ENCODE peak calls at places on chromosome X, in nine cellular contexts. H, R, X, E, V, T, N, F and A are unnamed samples.

GRCh38 chrX:17038277-17038676 is 91.8 kb downstream of the REPS2 start:
- DNase-seq in F (no peak), N (no peak), V (no peak), R (no peak), X (no peak), H (no peak), E (no peak), T (no peak), A (no peak)

GRCh38 chrX:147958316-147958715 is 22.8 kb upstream of the FMR1NB start:
- DNase-seq in H (no peak), X (no peak), R (no peak), V (no peak), T (no peak), N (no peak), F (no peak), E (no peak), A (peak)

GRCh38 chrX:47619486-47620302 is at the start of gene SYN1:
- DNase-seq in V (peak), E (peak), R (peak), H (peak), T (peak), N (peak), F (peak), X (peak), A (peak)

GRCh38 chrX:133994576-133994975 is 9.2 kb upstream of the GPC3 start:
- DNase-seq in H (no peak), N (no peak), E (no peak), T (no peak), V (no peak), X (no peak), F (no peak), R (no peak), A (no peak)

GRCh38 chrX:49106296-49106695 is 17.2 kb downstream of the GPKOW start:
- DNase-seq in F (no peak), T (no peak), V (no peak), N (no peak), X (no peak), R (no peak), H (no peak), E (no peak), A (no peak)

GRCh38 chrX:18640686-18641085 is 31.2 kb downstream of the RS1 start:
- DNase-seq in X (no peak), E (no peak), H (no peak), F (no peak), V (no peak), T (no peak), N (no peak), R (no peak), A (no peak)

GRCh38 chrX:1244164-1245076 is 24.2 kb upstream of the CSF2RA start:
- DNase-seq in F (no peak), V (no peak), T (no peak), R (no peak), X (no peak), E (no peak), N (no peak), H (no peak), A (no peak)

GRCh38 chrX:114465689-114466088 is 118.2 kb upstream of the HTR2C start:
- DNase-seq in V (no peak), N (no peak), X (no peak), E (no peak), T (no peak), R (no peak), F (no peak), H (no peak), A (no peak)

GRCh38 chrX:38574858-38575257 is 13.5 kb downstream of the TSPAN7 start:
- DNase-seq in R (no peak), N (no peak), V (no peak), F (no peak), H (no peak), E (no peak), T (no peak), X (no peak), A (no peak)

GRCh38 chrX:129318375-129318774 is 204.9 kb downstream of the SMARCA1 start:
- DNase-seq in X (no peak), R (no peak), N (no peak), E (no peak), H (no peak), T (no peak), V (no peak), F (peak), A (peak)

GRCh38 chrX:276588-277171 is 4.5 kb upstream of the PLCXD1 start:
- DNase-seq in E (peak), H (no peak), X (no peak), R (no peak), T (no peak), V (no peak), F (peak), N (no peak), A (peak)

GRCh38 chrX:150438165-150438564 is 75.0 kb downstream of the MAMLD1 start:
- DNase-seq in V (no peak), N (no peak), F (no peak), E (no peak), X (no peak), R (no peak), T (no peak), H (no peak), A (peak)

GRCh38 chrX:119852410-119853353 is at the start of gene UPF3B:
- DNase-seq in V (peak), T (peak), H (peak), R (peak), N (peak), E (peak), F (peak), X (peak), A (peak)